ENCODE peak calls at places on chromosomes 1 and 21, in eight cellular contexts. N is kidney epithelial cell; U is stimulated activated CD8-positive, alpha-beta memory T cell treated with anti-CD3 and anti-CD28 coated beads, Interleukin-7, amount 100 ng/mL, for 1 hour; L is stimulated activated CD4-positive, alpha-beta T cell treated with anti-CD3 and anti-CD28 coated beads, Interleukin-12 subunit alpha, Interleukin-12 subunit beta, amount 100 ng/mL, for 4 hours; O is neural progenitor cell; Y is dorsolateral prefrontal cortex; A is NCI-H2081; K is NB4. W is an unnamed sample.
A peak's percentile ranks its signal among the peaks of the same experiment; 100 is the strongest.

GRCh38 chr1:172778461-172779455 is 119.9 kb downstream of the FASLG start:
- DNase-seq in N (no peak), U (no peak), L (no peak), O (no peak), Y (no peak), A (no peak), K (no peak), W (no peak)

GRCh38 chr1:29197590-29197924 is 15.9 kb upstream of the SRSF4 start:
- DNase-seq in N (no peak), U (no peak), L (no peak), O (peak; percentile 54), Y (no peak), A (peak; percentile 17), K (peak; percentile 60), W (no peak)

GRCh38 chr1:63148825-63149645 is 173.3 kb upstream of the FOXD3 start:
- DNase-seq in N (no peak), U (no peak), L (no peak), O (peak; percentile 72), Y (no peak), A (peak; percentile 48), K (peak; percentile 33), W (no peak)

GRCh38 chr1:13783551-13783950 is 83.6 kb downstream of the PRDM2 start:
- DNase-seq in N (no peak), U (no peak), L (no peak), O (no peak), Y (no peak), A (no peak), K (no peak), W (no peak)

GRCh38 chr1:85396194-85396593 is 68.8 kb downstream of the DDAH1 start:
- DNase-seq in N (no peak), U (no peak), L (no peak), O (no peak), Y (no peak), A (no peak), K (no peak), W (no peak)

GRCh38 chr1:43747736-43748135 is 40.4 kb downstream of the ST3GAL3 start:
- DNase-seq in N (no peak), U (no peak), L (no peak), O (no peak), Y (no peak), A (no peak), K (no peak), W (no peak)

GRCh38 chr1:227937031-227937430 is 10.7 kb downstream of the WNT9A start:
- DNase-seq in N (no peak), U (no peak), L (no peak), O (no peak), Y (no peak), A (no peak), K (no peak), W (no peak)

GRCh38 chr1:20610950-20611349 is 22.1 kb downstream of the CDA start:
- DNase-seq in N (no peak), U (no peak), L (no peak), O (no peak), Y (no peak), A (no peak), K (no peak), W (no peak)

GRCh38 chr1:98057236-98057635 is 136.4 kb upstream of the DPYD start:
- DNase-seq in N (no peak), U (no peak), L (no peak), O (no peak), Y (no peak), A (no peak), K (no peak), W (no peak)

GRCh38 chr1:100580446-100580845 is 42.5 kb downstream of the GPR88 start:
- DNase-seq in N (no peak), U (no peak), L (no peak), O (no peak), Y (no peak), A (no peak), K (no peak), W (no peak)

GRCh38 chr21:42565886-42566523 is 52.4 kb downstream of the SLC37A1 start:
- DNase-seq in N (no peak), U (no peak), L (no peak), O (no peak), Y (no peak), A (no peak), K (no peak), W (no peak)

GRCh38 chr21:25895565-25896205 is 160.9 kb downstream of the GABPA start:
- DNase-seq in N (no peak), U (no peak), L (no peak), O (peak; percentile 41), Y (peak; percentile 32), A (peak; percentile 77), K (peak; percentile 28), W (no peak)

W was measured in epithelial cell of prostate.